ENCODE peak calls at places on chromosomes 1 and 21, in five cellular contexts. One of them, this sample, is unnamed.

GRCh38 chr1:45620588-45621500 is 3.0 kb downstream of the CCDC17 start:
- DNase-seq in pancreas: no peak
- DNase-seq in WERI-Rb-1: no peak
- DNase-seq in endothelial cell of umbilical vein: no peak
- DNase-seq in HFFc6: no peak
- DNase-seq in this sample: peak

GRCh38 chr21:40245021-40245420 is 377.8 kb downstream of the PCP4 start:
- DNase-seq in HFFc6: no peak
- DNase-seq in pancreas: no peak
- DNase-seq in WERI-Rb-1: no peak
- DNase-seq in endothelial cell of umbilical vein: no peak
- DNase-seq in this sample: no peak

GRCh38 chr1:26190373-26190987 is at the start of gene CATSPER4:
- DNase-seq in pancreas: no peak
- DNase-seq in endothelial cell of umbilical vein: no peak
- DNase-seq in HFFc6: no peak
- DNase-seq in WERI-Rb-1: peak
- DNase-seq in this sample: no peak

GRCh38 chr1:116311756-116312691 is 61.0 kb upstream of the ATP1A1 start:
- DNase-seq in HFFc6: no peak
- DNase-seq in WERI-Rb-1: no peak
- DNase-seq in endothelial cell of umbilical vein: no peak
- DNase-seq in pancreas: peak
- DNase-seq in this sample: no peak

GRCh38 chr1:210400043-210400840 is 71.5 kb downstream of the HHAT start:
- DNase-seq in HFFc6: peak
- DNase-seq in WERI-Rb-1: peak
- DNase-seq in pancreas: peak
- DNase-seq in endothelial cell of umbilical vein: peak
- DNase-seq in this sample: peak

GRCh38 chr1:54340876-54341275 is 65.3 kb downstream of the SSBP3 start:
- DNase-seq in endothelial cell of umbilical vein: no peak
- DNase-seq in WERI-Rb-1: peak
- DNase-seq in HFFc6: no peak
- DNase-seq in pancreas: no peak
- DNase-seq in this sample: no peak

GRCh38 chr1:181430015-181430657 is 53.2 kb upstream of the CACNA1E start:
- DNase-seq in WERI-Rb-1: no peak
- DNase-seq in pancreas: no peak
- DNase-seq in HFFc6: no peak
- DNase-seq in endothelial cell of umbilical vein: no peak
- DNase-seq in this sample: peak

GRCh38 chr1:202680586-202681352 is 29.5 kb downstream of the SYT2 start:
- DNase-seq in HFFc6: no peak
- DNase-seq in endothelial cell of umbilical vein: no peak
- DNase-seq in WERI-Rb-1: no peak
- DNase-seq in pancreas: no peak
- DNase-seq in this sample: no peak

GRCh38 chr1:171217658-171218443 is 30.4 kb upstream of the FMO1 start:
- DNase-seq in pancreas: no peak
- DNase-seq in HFFc6: no peak
- DNase-seq in WERI-Rb-1: no peak
- DNase-seq in endothelial cell of umbilical vein: no peak
- DNase-seq in this sample: no peak

GRCh38 chr21:40466893-40467483 is 380.0 kb downstream of the DSCAM start:
- DNase-seq in pancreas: no peak
- DNase-seq in endothelial cell of umbilical vein: no peak
- DNase-seq in HFFc6: peak
- DNase-seq in WERI-Rb-1: peak
- DNase-seq in this sample: no peak

GRCh38 chr1:237838904-237839534 is 51.7 kb downstream of the ZP4 start:
- DNase-seq in WERI-Rb-1: no peak
- DNase-seq in endothelial cell of umbilical vein: no peak
- DNase-seq in pancreas: no peak
- DNase-seq in HFFc6: no peak
- DNase-seq in this sample: no peak

GRCh38 chr21:26117324-26117971 is 53.1 kb downstream of the APP start:
- DNase-seq in WERI-Rb-1: no peak
- DNase-seq in endothelial cell of umbilical vein: no peak
- DNase-seq in pancreas: no peak
- DNase-seq in HFFc6: no peak
- DNase-seq in this sample: no peak

DNA sequence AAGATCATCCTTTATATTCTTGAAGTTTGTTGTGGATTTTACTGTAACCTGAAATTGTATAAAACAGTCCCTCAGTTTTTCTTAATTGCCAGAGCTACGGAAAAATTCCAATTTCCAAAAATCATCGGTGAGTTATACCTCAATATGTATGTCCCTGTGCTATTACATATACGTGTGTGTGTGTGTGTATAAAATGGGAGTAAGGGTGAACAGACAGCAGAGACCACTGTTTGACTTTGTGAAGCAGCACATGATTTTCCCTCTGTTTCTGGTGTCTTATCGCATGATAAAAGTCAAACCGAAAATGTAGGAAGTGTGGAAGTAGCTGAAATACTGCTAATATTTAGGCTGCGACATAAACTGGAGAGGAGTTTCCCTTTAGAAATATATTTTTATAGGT is 1.2 kb downstream of the OR2T1 start:
- DNase-seq in WERI-Rb-1: no peak
- DNase-seq in HFFc6: no peak
- DNase-seq in pancreas: no peak
- DNase-seq in endothelial cell of umbilical vein: peak
- DNase-seq in this sample: no peak
- TF ChIP-seq CTCF in WERI-Rb-1: peak
- TF ChIP-seq CTCF in HFFc6: no peak
- TF ChIP-seq CTCF in pancreas: no peak
- TF ChIP-seq CTCF in endothelial cell of umbilical vein: no peak
- TF ChIP-seq CTCF in this sample: no peak

DNA sequence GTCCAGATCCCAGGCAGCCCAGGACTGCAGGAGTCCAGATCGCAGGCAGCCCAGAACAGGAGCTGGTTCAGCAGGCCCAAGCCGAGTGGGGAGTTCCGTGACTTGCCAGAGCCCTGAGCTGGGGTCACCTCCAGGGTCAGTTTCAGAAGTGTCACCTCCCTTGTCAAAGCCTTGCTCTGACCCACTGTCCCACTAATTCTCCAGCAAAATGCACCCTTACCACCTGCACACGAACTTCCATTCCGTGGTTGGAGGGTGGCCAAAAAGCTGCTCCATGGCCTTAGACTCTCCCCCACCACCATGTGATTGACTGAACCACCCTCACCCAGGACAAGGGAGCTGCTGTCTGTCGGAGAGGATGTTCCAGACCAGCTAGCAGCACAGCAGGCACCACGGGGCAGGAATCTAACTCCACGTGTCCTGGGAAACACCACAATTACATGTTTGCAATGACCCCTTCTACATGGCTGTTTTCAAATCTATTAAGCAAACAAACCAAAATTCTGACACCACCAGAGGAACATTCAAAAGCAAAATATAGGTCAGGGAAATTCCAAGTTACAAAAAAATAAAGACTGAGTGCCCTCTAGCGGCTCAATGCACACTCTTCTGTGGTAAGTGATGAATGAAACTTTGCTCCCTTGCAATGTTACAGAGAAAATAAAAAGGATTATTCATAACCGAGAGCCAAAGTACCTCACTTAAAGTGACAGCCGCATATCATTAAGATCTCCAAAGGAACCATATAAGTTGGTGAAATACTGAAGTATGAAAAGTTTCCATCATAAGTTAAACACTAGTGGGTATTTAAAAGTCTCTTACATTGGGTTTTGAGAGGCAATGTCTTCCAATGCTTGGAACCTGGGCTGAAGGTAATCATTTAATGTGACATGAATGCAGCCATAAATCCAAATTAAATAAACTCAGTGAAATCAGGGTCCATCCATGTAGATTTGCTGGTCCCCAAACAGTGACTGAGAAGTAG is 76.3 kb downstream of the NPHP4 start:
- DNase-seq in endothelial cell of umbilical vein: peak
- DNase-seq in pancreas: no peak
- DNase-seq in HFFc6: peak
- DNase-seq in WERI-Rb-1: no peak
- DNase-seq in this sample: peak
- TF ChIP-seq CTCF in endothelial cell of umbilical vein: peak
- TF ChIP-seq CTCF in pancreas: peak
- TF ChIP-seq CTCF in HFFc6: peak
- TF ChIP-seq CTCF in WERI-Rb-1: peak
- TF ChIP-seq CTCF in this sample: peak

GRCh38 chr1:61389194-61389925 is 307.0 kb downstream of the NFIA start:
- DNase-seq in pancreas: no peak
- DNase-seq in WERI-Rb-1: no peak
- DNase-seq in HFFc6: no peak
- DNase-seq in endothelial cell of umbilical vein: no peak
- DNase-seq in this sample: no peak

GRCh38 chr1:61389926-61390845 is 307.8 kb downstream of the NFIA start:
- DNase-seq in WERI-Rb-1: no peak
- DNase-seq in pancreas: no peak
- DNase-seq in endothelial cell of umbilical vein: peak
- DNase-seq in HFFc6: no peak
- DNase-seq in this sample: no peak

GRCh38 chr1:61386323-61386722 is 304.0 kb downstream of the NFIA start:
- DNase-seq in HFFc6: no peak
- DNase-seq in WERI-Rb-1: no peak
- DNase-seq in pancreas: no peak
- DNase-seq in endothelial cell of umbilical vein: no peak
- DNase-seq in this sample: no peak

GRCh38 chr1:61388586-61388985 is 306.2 kb downstream of the NFIA start:
- DNase-seq in HFFc6: peak
- DNase-seq in WERI-Rb-1: no peak
- DNase-seq in endothelial cell of umbilical vein: peak
- DNase-seq in pancreas: no peak
- DNase-seq in this sample: no peak

DNA sequence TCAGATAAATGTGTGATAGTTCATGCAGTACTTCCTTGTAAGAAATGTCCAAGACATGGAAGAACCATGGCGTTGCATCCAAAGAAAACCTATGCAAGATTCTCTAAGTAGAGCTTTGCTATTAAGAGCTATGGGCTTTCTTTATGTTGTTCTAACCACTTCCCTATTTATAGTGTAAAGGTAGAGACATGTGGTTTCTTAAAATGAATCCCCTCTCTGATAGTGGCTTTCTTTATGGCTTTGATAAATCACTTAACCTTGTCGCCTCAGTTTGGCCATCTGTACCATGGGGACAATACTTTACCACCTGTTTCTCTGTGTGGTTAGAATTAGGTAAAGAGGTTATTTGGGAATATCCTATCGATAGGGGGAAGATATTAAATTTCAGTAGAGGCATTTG is 305.5 kb downstream of the NFIA start:
- DNase-seq in HFFc6: no peak
- DNase-seq in WERI-Rb-1: no peak
- DNase-seq in pancreas: no peak
- DNase-seq in endothelial cell of umbilical vein: no peak
- DNase-seq in this sample: no peak
- TF ChIP-seq CTCF in HFFc6: no peak
- TF ChIP-seq CTCF in WERI-Rb-1: no peak
- TF ChIP-seq CTCF in pancreas: no peak
- TF ChIP-seq CTCF in endothelial cell of umbilical vein: no peak
- TF ChIP-seq CTCF in this sample: no peak

GRCh38 chr1:184465489-184466146 is 78.8 kb downstream of the C1orf21 start:
- DNase-seq in HFFc6: no peak
- DNase-seq in endothelial cell of umbilical vein: no peak
- DNase-seq in WERI-Rb-1: no peak
- DNase-seq in pancreas: no peak
- DNase-seq in this sample: no peak
- TF ChIP-seq CTCF in HFFc6: peak
- TF ChIP-seq CTCF in endothelial cell of umbilical vein: no peak
- TF ChIP-seq CTCF in WERI-Rb-1: no peak
- TF ChIP-seq CTCF in pancreas: no peak
- TF ChIP-seq CTCF in this sample: no peak

GRCh38 chr1:168792142-168792541 is 63.1 kb upstream of the DPT start:
- DNase-seq in WERI-Rb-1: no peak
- DNase-seq in pancreas: no peak
- DNase-seq in endothelial cell of umbilical vein: no peak
- DNase-seq in HFFc6: no peak
- DNase-seq in this sample: peak

GRCh38 chr1:168788262-168788661 is 59.3 kb upstream of the DPT start:
- DNase-seq in HFFc6: no peak
- DNase-seq in pancreas: no peak
- DNase-seq in endothelial cell of umbilical vein: no peak
- DNase-seq in WERI-Rb-1: no peak
- DNase-seq in this sample: no peak

GRCh38 chr1:168786476-168787330 is 57.7 kb upstream of the DPT start:
- DNase-seq in WERI-Rb-1: no peak
- DNase-seq in pancreas: no peak
- DNase-seq in HFFc6: no peak
- DNase-seq in endothelial cell of umbilical vein: no peak
- DNase-seq in this sample: no peak

GRCh38 chr1:168794057-168794456 is 65.1 kb upstream of the DPT start:
- DNase-seq in endothelial cell of umbilical vein: no peak
- DNase-seq in pancreas: no peak
- DNase-seq in HFFc6: no peak
- DNase-seq in WERI-Rb-1: no peak
- DNase-seq in this sample: no peak

DNA sequence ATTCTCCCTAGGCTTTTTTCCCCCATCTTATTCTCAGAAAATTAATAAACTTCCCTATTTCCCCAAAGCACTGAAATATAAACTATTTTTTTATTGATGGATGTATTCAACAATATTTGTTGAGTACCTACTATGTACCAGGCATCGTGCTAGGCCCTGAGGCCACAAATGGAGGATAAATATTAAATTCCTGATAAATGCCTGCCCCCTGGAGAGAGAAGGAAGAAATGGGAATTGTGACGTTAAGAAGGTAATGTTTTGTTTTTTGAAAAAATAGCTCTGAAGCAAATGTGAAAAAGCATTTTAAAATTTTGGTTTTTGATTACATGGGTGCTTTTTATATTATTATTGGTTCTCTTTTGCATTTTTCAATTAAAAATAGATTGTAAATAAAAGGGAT is 60.5 kb upstream of the DPT start:
- DNase-seq in HFFc6: no peak
- DNase-seq in pancreas: no peak
- DNase-seq in WERI-Rb-1: no peak
- DNase-seq in endothelial cell of umbilical vein: no peak
- DNase-seq in this sample: no peak
- TF ChIP-seq CTCF in HFFc6: no peak
- TF ChIP-seq CTCF in pancreas: no peak
- TF ChIP-seq CTCF in WERI-Rb-1: no peak
- TF ChIP-seq CTCF in endothelial cell of umbilical vein: no peak
- TF ChIP-seq CTCF in this sample: no peak

DNA sequence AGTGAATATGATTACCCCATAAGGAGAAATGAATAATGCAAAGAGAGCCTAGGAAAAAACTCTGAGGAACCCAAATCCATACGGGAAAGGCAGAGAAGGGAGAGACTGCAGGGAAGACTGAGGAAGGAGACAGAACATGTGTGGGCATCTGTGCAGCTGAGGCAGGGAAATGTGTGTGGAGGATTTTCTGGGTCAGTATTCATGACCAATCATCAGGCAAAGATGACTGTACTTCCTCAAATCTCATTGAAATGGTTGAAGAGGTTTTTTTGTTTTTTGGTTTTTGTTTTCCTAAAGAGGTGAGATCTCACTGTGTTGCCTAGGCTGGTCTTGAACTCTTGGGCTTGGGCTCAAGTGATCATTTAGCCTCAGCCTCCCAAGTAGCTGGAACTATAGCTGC is 15.7 kb downstream of the DIP2A start:
- DNase-seq in HFFc6: no peak
- DNase-seq in endothelial cell of umbilical vein: no peak
- DNase-seq in pancreas: no peak
- DNase-seq in WERI-Rb-1: no peak
- DNase-seq in this sample: no peak
- TF ChIP-seq CTCF in HFFc6: no peak
- TF ChIP-seq CTCF in endothelial cell of umbilical vein: no peak
- TF ChIP-seq CTCF in pancreas: no peak
- TF ChIP-seq CTCF in WERI-Rb-1: no peak
- TF ChIP-seq CTCF in this sample: no peak

GRCh38 chr1:31507676-31508530 is 68.4 kb upstream of the TINAGL1 start:
- DNase-seq in WERI-Rb-1: no peak
- DNase-seq in endothelial cell of umbilical vein: no peak
- DNase-seq in pancreas: no peak
- DNase-seq in HFFc6: no peak
- DNase-seq in this sample: no peak
- TF ChIP-seq CTCF in WERI-Rb-1: no peak
- TF ChIP-seq CTCF in endothelial cell of umbilical vein: no peak
- TF ChIP-seq CTCF in pancreas: no peak
- TF ChIP-seq CTCF in HFFc6: no peak
- TF ChIP-seq CTCF in this sample: no peak